ENCODE peak calls at places on chromosomes 5 and 9, in four cellular contexts. W is CD8-positive, alpha-beta memory T cell; N is A673; C is substantia nigra. M is an unnamed sample.

GRCh38 chr9:99056876-99057664 is 47.8 kb upstream of the TGFBR1 start:
- DNase-seq in W (no peak), N (no peak), C (no peak), M (no peak)

GRCh38 chr9:69946800-69947437 is 96.7 kb upstream of the MAMDC2 start:
- DNase-seq in C (no peak), N (no peak), W (no peak), M (no peak)

GRCh38 chr9:107425110-107426025 is 64.2 kb downstream of the KLF4 start:
- DNase-seq in W (peak; percentile 4), C (peak; percentile 10), N (peak; percentile 73), M (peak; percentile 74)

GRCh38 chr5:64869419-64869818 is 100.7 kb downstream of the CWC27 start:
- DNase-seq in C (no peak), N (peak; percentile 58), W (no peak), M (no peak)

GRCh38 chr5:84197542-84197941 is 187.1 kb downstream of the EDIL3 start:
- DNase-seq in W (no peak), N (no peak), C (no peak), M (no peak)

GRCh38 chr9:38008168-38009034 is 60.6 kb downstream of the SHB start:
- DNase-seq in N (peak; percentile 82), W (no peak), C (no peak), M (no peak)

GRCh38 chr9:93237535-93237934 is 53.6 kb downstream of the WNK2 start:
- DNase-seq in C (no peak), N (no peak), W (no peak), M (no peak)

GRCh38 chr5:54756796-54757402 is 228.5 kb downstream of the ESM1 start:
- DNase-seq in C (no peak), W (no peak), N (no peak), M (no peak)

GRCh38 chr5:137036630-137037029 is 462.5 kb downstream of the SPOCK1 start:
- DNase-seq in C (no peak), W (no peak), N (no peak), M (no peak)

GRCh38 chr9:89815061-89815902 is 210.5 kb downstream of the GADD45G start:
- DNase-seq in W (no peak), N (no peak), C (no peak), M (no peak)

GRCh38 chr9:137828527-137829259 is 48.9 kb upstream of the CACNA1B start:
- DNase-seq in N (peak; percentile 41), W (no peak), C (no peak), M (no peak)

GRCh38 chr9:22238809-22239684 is 207.6 kb upstream of the DMRTA1 start:
- DNase-seq in W (no peak), C (no peak), N (no peak), M (no peak)

GRCh38 chr5:1673042-1673674 is 126.5 kb downstream of the MRPL36 start:
- DNase-seq in W (no peak), C (no peak), N (no peak), M (no peak)

GRCh38 chr5:17216176-17216973 is 1.1 kb upstream of the BASP1 start:
- DNase-seq in W (no peak), C (peak; percentile 54), N (peak; percentile 94), M (peak; percentile 76)

GRCh38 chr9:37976714-37977477 is 73.0 kb upstream of the SLC25A51 start:
- DNase-seq in N (no peak), C (no peak), W (no peak), M (no peak)

GRCh38 chr9:123825337-123825736 is 104.6 kb downstream of the DENND1A start:
- DNase-seq in N (peak; percentile 15), C (no peak), W (no peak), M (no peak)

GRCh38 chr9:129023036-129023907 is 4.9 kb downstream of the SH3GLB2 start:
- DNase-seq in C (no peak), N (no peak), W (no peak), M (peak; percentile 71)

GRCh38 chr5:171445910-171446516 is 26.6 kb downstream of the FGF18 start:
- DNase-seq in N (no peak), W (no peak), C (no peak), M (no peak)

GRCh38 chr5:82440041-82440440 is 161.9 kb upstream of the RPS23 start:
- DNase-seq in W (no peak), C (no peak), N (no peak), M (no peak)

GRCh38 chr5:141878186-141878770 is at the start of gene PCDH1:
- DNase-seq in W (no peak), C (peak; percentile 66), N (peak; percentile 42), M (peak; percentile 81)

GRCh38 chr5:142422426-142422825 is 97.6 kb upstream of the SPRY4 start:
- DNase-seq in N (no peak), W (no peak), C (no peak), M (no peak)

GRCh38 chr9:115146581-115147021 is 28.6 kb upstream of the TNC start:
- DNase-seq in N (no peak), C (no peak), W (no peak), M (no peak)

GRCh38 chr5:147303976-147304375 is 69.2 kb downstream of the STK32A start:
- DNase-seq in C (no peak), W (no peak), N (no peak), M (no peak)

GRCh38 chr5:147306351-147306750 is 71.5 kb downstream of the STK32A start:
- DNase-seq in C (no peak), N (no peak), W (no peak), M (no peak)

GRCh38 chr5:147303251-147303650 is 68.4 kb downstream of the STK32A start:
- DNase-seq in W (no peak), C (no peak), N (no peak), M (no peak)

GRCh38 chr5:147307170-147307569 is 72.3 kb downstream of the STK32A start:
- DNase-seq in C (no peak), N (no peak), W (no peak), M (no peak)

DNA sequence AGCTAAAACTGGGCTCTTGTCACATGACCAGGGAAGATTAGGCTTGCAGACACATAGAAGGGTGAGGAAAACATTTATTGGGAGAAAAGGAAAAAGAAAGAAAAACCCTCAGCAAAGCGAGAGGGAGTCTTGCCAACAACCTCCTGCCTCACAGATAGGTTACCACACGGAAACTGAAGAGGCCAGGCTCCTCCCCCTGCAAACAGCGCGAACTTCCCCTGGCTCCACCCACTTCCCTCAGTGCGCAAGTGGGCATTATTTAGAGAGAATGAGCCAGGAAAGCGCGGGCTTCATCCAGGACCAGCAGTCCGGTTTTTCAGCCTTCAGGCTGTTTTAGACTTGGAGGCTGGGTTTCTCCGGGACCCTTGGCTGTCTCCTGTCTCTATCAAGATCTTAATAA is 70.3 kb downstream of the STK32A start:
- DNase-seq in N (no peak), C (no peak), W (no peak), M (no peak)
- H3K27ac ChIP-seq in N (no peak overlapping the region), C (no peak overlapping the region), W (no peak overlapping the region), M (no peak overlapping the region)

GRCh38 chr5:180787711-180788431 is 14.7 kb downstream of the MGAT1 start:
- DNase-seq in N (no peak), C (no peak), W (no peak), M (no peak)
- H3K27ac ChIP-seq in N (no peak overlapping the region), C (no peak overlapping the region), W (no peak overlapping the region), M (no peak overlapping the region)

GRCh38 chr5:172508471-172509404 is 54.4 kb upstream of the SH3PXD2B start:
- DNase-seq in W (no peak), N (no peak), C (no peak), M (no peak)
- H3K27ac ChIP-seq in W (no peak overlapping the region), N (no peak overlapping the region), C (no peak overlapping the region), M (no peak overlapping the region)

GRCh38 chr5:10632110-10632903 is 68.4 kb downstream of the ANKRD33B start:
- DNase-seq in C (no peak), N (no peak), W (peak; percentile 23), M (no peak)
- H3K27ac ChIP-seq in C (no peak overlapping the region), N (no peak overlapping the region), W (no peak overlapping the region), M (no peak overlapping the region)

GRCh38 chr5:107577551-107577950 is 93.2 kb downstream of the EFNA5 start:
- DNase-seq in C (no peak), W (no peak), N (no peak), M (no peak)

GRCh38 chr5:107578051-107578635 is 92.6 kb downstream of the EFNA5 start:
- DNase-seq in W (no peak), C (no peak), N (no peak), M (no peak)

GRCh38 chr5:107572800-107573368 is 97.9 kb downstream of the EFNA5 start:
- DNase-seq in W (no peak), C (no peak), N (no peak), M (no peak)

GRCh38 chr5:107576155-107576554 is 94.6 kb downstream of the EFNA5 start:
- DNase-seq in W (no peak), N (peak; percentile 88), C (no peak), M (no peak)

GRCh38 chr5:107576736-107577440 is 93.8 kb downstream of the EFNA5 start:
- DNase-seq in C (no peak), W (no peak), N (no peak), M (no peak)
- H3K27ac ChIP-seq in C (no peak overlapping the region), W (no peak overlapping the region), N (no peak overlapping the region), M (no peak overlapping the region)

GRCh38 chr5:154285661-154286408 is 95.3 kb downstream of the GALNT10 start:
- DNase-seq in W (no peak), C (no peak), N (no peak), M (no peak)
- H3K27ac ChIP-seq in W (no peak overlapping the region), C (no peak overlapping the region), N (no peak overlapping the region), M (peak overlapping the region; percentile 85)

GRCh38 chr5:132256086-132256782 is 1.3 kb upstream of the PDLIM4 start:
- DNase-seq in W (no peak), N (no peak), C (no peak), M (no peak)
- H3K27ac ChIP-seq in W (no peak overlapping the region), N (no peak overlapping the region), C (no peak overlapping the region), M (no peak overlapping the region)

GRCh38 chr9:98050351-98050750 is 6.2 kb upstream of the NANS start:
- DNase-seq in N (no peak), C (no peak), W (no peak), M (no peak)

GRCh38 chr9:98057095-98057799 is 715 bp downstream of the NANS start:
- DNase-seq in N (peak; percentile 24), C (no peak), W (no peak), M (no peak)

GRCh38 chr9:98056403-98057094 is at the start of gene NANS:
- DNase-seq in W (peak; percentile 87), C (peak; percentile 83), N (peak; percentile 92), M (peak; percentile 98)

GRCh38 chr9:98049668-98050067 is 6.9 kb upstream of the NANS start:
- DNase-seq in W (no peak), N (no peak), C (no peak), M (no peak)

DNA sequence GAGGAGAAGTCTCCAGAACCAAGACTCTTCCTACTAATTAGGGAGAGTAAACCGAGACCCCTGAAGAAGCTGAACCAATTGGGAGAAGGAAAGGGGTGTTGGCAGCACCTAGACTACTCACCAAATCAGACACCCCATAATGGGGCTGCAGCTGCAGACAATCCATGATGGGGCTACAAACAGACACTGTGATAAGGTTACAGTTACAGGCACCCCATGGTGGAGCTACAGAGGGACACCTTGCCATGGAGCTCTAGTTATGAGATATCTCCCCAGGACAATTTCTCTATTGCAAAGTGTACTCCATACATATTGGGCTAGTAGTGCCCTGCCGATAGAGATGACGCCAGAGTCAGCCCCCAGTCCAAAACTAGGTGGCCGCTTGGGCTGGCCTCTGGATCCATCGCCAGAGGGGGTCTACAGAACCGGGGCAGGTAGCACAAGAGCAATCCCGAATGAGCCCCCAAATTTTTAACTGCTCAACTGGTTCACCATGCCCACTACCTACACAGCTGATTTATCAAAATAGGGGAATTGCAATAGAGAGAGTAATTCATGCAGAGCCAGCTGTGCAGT is 2.1 kb upstream of the NANS start:
- DNase-seq in N (no peak), W (no peak), C (no peak), M (no peak)
- H3K27ac ChIP-seq in N (no peak overlapping the region), W (no peak overlapping the region), C (no peak overlapping the region), M (no peak overlapping the region)